ENCODE peak calls at places on chromosomes 12 and 14, in six cellular contexts. W is stimulated activated CD4-positive, alpha-beta T cell treated with anti-CD3 and anti-CD28 coated beads, Interleukin-1b, Interleukin-23, amount 100 ng/mL, for 1 hour; R is cardiac muscle cell; F is retina; A is upper lobe of right lung; V is neuronal stem cell. E is an unnamed sample.

GRCh38 chr14:59507063-59507751 is 22.9 kb downstream of the JKAMP start:
- DNase-seq in W (no peak), R (peak; percentile 66), F (peak; percentile 75), A (no peak), V (peak; percentile 63), E (peak; percentile 63)

GRCh38 chr12:12735301-12735700 is 18.1 kb downstream of the CDKN1B start:
- DNase-seq in W (no peak), R (peak; percentile 60), F (no peak), A (no peak), V (no peak), E (no peak)

GRCh38 chr14:52080817-52081755 is 12.2 kb upstream of the NID2 start:
- DNase-seq in W (no peak), R (peak; percentile 94), F (no peak), A (no peak), V (no peak), E (peak; percentile 85)

GRCh38 chr14:100649173-100649519 is 61.9 kb upstream of the BEGAIN start:
- DNase-seq in W (no peak), R (peak; percentile 38), F (no peak), A (no peak), V (no peak), E (no peak)

GRCh38 chr14:105881021-105881930 is 354.9 kb downstream of the TMEM121 start:
- DNase-seq in W (no peak), R (no peak), F (no peak), A (peak; percentile 55), V (no peak), E (no peak)

GRCh38 chr14:70448633-70449032 is 3.3 kb upstream of the ADAM21 start:
- DNase-seq in W (no peak), R (peak; percentile 40), F (no peak), A (no peak), V (no peak), E (peak; percentile 37)

GRCh38 chr14:51653096-51653814 is 1.5 kb downstream of the FRMD6 start:
- DNase-seq in W (no peak), R (peak; percentile 91), F (no peak), A (no peak), V (no peak), E (peak; percentile 42)

GRCh38 chr14:100083706-100084105 is 18.5 kb downstream of the EVL start:
- DNase-seq in W (no peak), R (no peak), F (no peak), A (no peak), V (no peak), E (peak; percentile 99)

E was measured in bronchial epithelial cell.